ENCODE peak calls at places on chromosome 19, in seven cellular contexts. X is stimulated activated CD4-positive, alpha-beta T cell treated with anti-CD3 and anti-CD28 coated beads, Interleukin-15, amount 100 ng/mL, for 1 hour; O is activated naive CD4-positive, alpha-beta T cell treated with anti-CD3 and anti-CD28 coated beads, Interleukin-2, amount 10 ng/mL, durations not matched to agents 7 days and 5 days; P is AG20443; M is CD4-positive, CD25-positive, alpha-beta regulatory T cell; I is heart right ventricle; D is hypothalamus. E is an unnamed sample.

GRCh38 chr19:4061683-4062575 is 4.8 kb downstream of the ZBTB7A start:
- DNase-seq in D (no peak), P (no peak), M (no peak), O (no peak), X (no peak), I (no peak), E (no peak)

GRCh38 chr19:18364826-18365528 is 21.0 kb upstream of the GDF15 start:
- DNase-seq in I (peak; percentile 27), M (no peak), P (peak; percentile 74), X (no peak), O (no peak), D (no peak), E (no peak)

GRCh38 chr19:29577662-29577963 is 28.5 kb upstream of the POP4 start:
- DNase-seq in I (no peak), M (no peak), P (no peak), D (no peak), X (no peak), O (no peak), E (no peak)

GRCh38 chr19:45079063-45079910 is at the start of gene GEMIN7:
- DNase-seq in I (peak; percentile 78), M (peak; percentile 77), O (peak; percentile 79), D (peak; percentile 52), P (peak; percentile 94), X (peak; percentile 77), E (peak; percentile 83)

GRCh38 chr19:1725100-1726064 is 27.9 kb upstream of the ONECUT3 start:
- DNase-seq in D (peak; percentile 48), O (peak; percentile 57), X (peak; percentile 22), I (peak; percentile 60), M (no peak), P (peak; percentile 100), E (peak; percentile 59)

GRCh38 chr19:46859637-46860124 is 1.1 kb upstream of the ARHGAP35 start:
- DNase-seq in D (no peak), O (no peak), P (no peak), M (no peak), X (no peak), I (peak; percentile 77), E (no peak)

GRCh38 chr19:16076958-16077611 is 790 bp downstream of the TPM4 start:
- DNase-seq in M (no peak), I (peak; percentile 69), D (no peak), P (no peak), X (no peak), O (peak; percentile 46), E (no peak)

GRCh38 chr19:10505583-10506229 is 2.5 kb upstream of the KEAP1 start:
- DNase-seq in I (peak; percentile 75), X (peak; percentile 75), P (peak; percentile 79), M (peak; percentile 77), D (peak; percentile 35), O (peak; percentile 90), E (peak; percentile 87)

GRCh38 chr19:55495646-55496349 is 7.6 kb downstream of the SSC5D start:
- DNase-seq in X (no peak), D (no peak), O (no peak), P (no peak), M (no peak), I (no peak), E (no peak)

GRCh38 chr19:30861896-30862295 is 487.3 kb downstream of the TSHZ3 start:
- DNase-seq in X (no peak), M (no peak), O (no peak), P (no peak), D (no peak), I (no peak), E (no peak)

GRCh38 chr19:43721469-43722048 is 5.7 kb downstream of the IRGC start:
- DNase-seq in O (no peak), D (no peak), M (no peak), I (no peak), P (no peak), X (no peak), E (no peak)

GRCh38 chr19:46639356-46640061 is 3.5 kb upstream of the GNG8 start:
- DNase-seq in I (peak; percentile 64), D (no peak), P (peak; percentile 85), M (no peak), X (no peak), O (peak; percentile 58), E (peak; percentile 44)

GRCh38 chr19:10228393-10228792 is 2.7 kb downstream of the S1PR2 start:
- DNase-seq in X (no peak), O (no peak), P (no peak), I (no peak), D (no peak), M (no peak), E (no peak)

GRCh38 chr19:39341122-39341719 is 1.0 kb upstream of the SAMD4B start:
- DNase-seq in O (peak; percentile 57), X (no peak), M (no peak), I (peak; percentile 21), P (peak; percentile 34), D (peak; percentile 60), E (peak; percentile 38)

GRCh38 chr19:4596033-4596904 is 36.8 kb upstream of the SEMA6B start:
- DNase-seq in D (no peak), M (no peak), P (no peak), I (no peak), O (no peak), X (no peak), E (no peak)

GRCh38 chr19:2015611-2015950 is at the start of gene BTBD2:
- DNase-seq in O (peak; percentile 62), P (peak; percentile 80), I (peak; percentile 66), D (peak; percentile 22), M (peak; percentile 21), X (peak; percentile 41), E (peak; percentile 61)

GRCh38 chr19:42512743-42513304 is 15.5 kb downstream of the CEACAM1 start:
- DNase-seq in M (no peak), P (no peak), I (no peak), D (no peak), O (no peak), X (no peak), E (no peak)

GRCh38 chr19:45179063-45179847 is 671 bp downstream of the BLOC1S3 start:
- DNase-seq in I (peak; percentile 44), P (peak; percentile 53), M (peak; percentile 39), X (peak; percentile 18), O (peak; percentile 63), D (no peak), E (peak; percentile 55)

GRCh38 chr19:8069116-8069973 is 16.8 kb downstream of the CCL25 start:
- DNase-seq in I (no peak), D (no peak), P (no peak), O (peak; percentile 41), M (no peak), X (no peak), E (no peak)

GRCh38 chr19:35392742-35393350 is 22.0 kb downstream of the GPR42 start:
- DNase-seq in O (no peak), P (no peak), M (no peak), I (no peak), D (no peak), X (no peak), E (no peak)

GRCh38 chr19:19538767-19539166 is 702 bp downstream of the CILP2 start:
- DNase-seq in O (no peak), I (no peak), X (no peak), M (no peak), P (no peak), D (no peak), E (no peak)

GRCh38 chr19:4371209-4371897 is 28.0 kb downstream of the MPND start:
- DNase-seq in M (no peak), O (no peak), P (no peak), D (no peak), I (no peak), X (no peak), E (no peak)

GRCh38 chr19:54790711-54791110 is 12.7 kb upstream of the KIR2DL4 start:
- DNase-seq in O (no peak), I (no peak), M (no peak), P (no peak), X (no peak), D (no peak), E (no peak)

GRCh38 chr19:38395381-38396127 is 7.1 kb downstream of the SPRED3 start:
- DNase-seq in X (peak; percentile 40), D (no peak), I (no peak), M (peak; percentile 56), P (no peak), O (peak; percentile 64), E (peak; percentile 62)

GRCh38 chr19:17240855-17241399 is 4.8 kb downstream of the NR2F6 start:
- DNase-seq in X (no peak), D (no peak), M (no peak), P (no peak), I (no peak), O (no peak), E (no peak)

GRCh38 chr19:2217591-2217990 is 18.5 kb downstream of the PLEKHJ1 start:
- DNase-seq in D (no peak), O (no peak), I (no peak), P (no peak), M (no peak), X (no peak), E (no peak)

GRCh38 chr19:23790641-23791488 is 32.2 kb upstream of the ZNF681 start:
- DNase-seq in P (no peak), I (no peak), X (no peak), O (no peak), D (no peak), M (no peak), E (no peak)

GRCh38 chr19:58407658-58408151 is 744 bp upstream of the ZNF584 start:
- DNase-seq in P (no peak), D (no peak), I (no peak), O (no peak), M (no peak), X (no peak), E (no peak)

GRCh38 chr19:8585057-8585893 is 8.0 kb upstream of the MYO1F start:
- DNase-seq in X (no peak), P (no peak), M (no peak), D (no peak), O (no peak), I (no peak), E (no peak)

GRCh38 chr19:15199652-15200574 is 882 bp downstream of the NOTCH3 start:
- DNase-seq in X (no peak), I (no peak), P (peak; percentile 77), D (no peak), M (no peak), O (no peak), E (no peak)

GRCh38 chr19:29212614-29213573 is at the start of gene UQCRFS1:
- DNase-seq in I (peak; percentile 96), M (peak; percentile 94), D (peak; percentile 83), P (peak; percentile 98), O (peak; percentile 97), X (peak; percentile 95), E (peak; percentile 97)

E was measured in activated CD4-positive, alpha-beta memory T cell treated with anti-CD3 and anti-CD28 coated beads, Interleukin-2, amount 10 ng/mL, durations not matched to agents 7 days and 5 days.